ENCODE peak calls at places on chromosomes 7 and 10, in ten cellular contexts. T, R, G, H, L, V, U, Y, K and Z are unnamed samples.

GRCh38 chr7:144384555-144385245 is 18.8 kb downstream of the NOBOX start:
- DNase-seq in L (no peak), Y (peak; percentile 6), R (peak; percentile 25), U (peak; percentile 37), V (no peak), T (no peak), G (peak; percentile 46), H (no peak), K (peak; percentile 52), Z (no peak)

GRCh38 chr7:35485436-35485835 is 209.5 kb downstream of the HERPUD2 start:
- DNase-seq in T (no peak), U (no peak), G (no peak), H (no peak), L (no peak), R (no peak), Y (no peak), K (no peak), V (no peak), Z (no peak)

GRCh38 chr7:30965372-30965771 is 1.6 kb downstream of the GHRHR start:
- DNase-seq in Y (no peak), H (no peak), V (no peak), L (no peak), U (no peak), R (no peak), G (no peak), T (no peak), K (no peak), Z (no peak)

GRCh38 chr10:10056958-10057357 is 960.7 kb upstream of the CELF2 start:
- DNase-seq in L (no peak), K (peak; percentile 28), U (no peak), G (no peak), T (no peak), R (no peak), H (no peak), V (no peak), Y (no peak), Z (no peak)

GRCh38 chr10:72630144-72630543 is 4.3 kb upstream of the MICU1 start:
- DNase-seq in R (no peak), V (no peak), K (no peak), U (no peak), H (no peak), Y (no peak), G (no peak), T (no peak), L (no peak), Z (no peak)

GRCh38 chr10:49334993-49335972 is 36.3 kb downstream of the C10orf71 start:
- DNase-seq in L (no peak), G (no peak), H (no peak), T (no peak), U (no peak), V (no peak), K (no peak), Y (no peak), R (no peak), Z (no peak)

GRCh38 chr10:131844546-131845084 is 56.2 kb upstream of the PPP2R2D start:
- DNase-seq in T (no peak), G (no peak), H (no peak), Y (no peak), U (no peak), L (no peak), K (no peak), V (peak; percentile 65), R (peak; percentile 60), Z (peak; percentile 43)

GRCh38 chr7:115208710-115209540 is 287.0 kb downstream of the MDFIC start:
- DNase-seq in G (no peak), Y (no peak), H (no peak), V (no peak), L (no peak), K (no peak), T (no peak), R (no peak), U (no peak), Z (no peak)

GRCh38 chr7:79272066-79272669 is 181.3 kb downstream of the MAGI2 start:
- DNase-seq in Y (no peak), H (no peak), V (no peak), R (no peak), T (peak; percentile 7), L (no peak), K (no peak), U (peak; percentile 48), G (no peak), Z (no peak)

GRCh38 chr10:4017336-4017735 is 232.3 kb upstream of the KLF6 start:
- DNase-seq in H (no peak), Y (no peak), K (no peak), L (no peak), U (no peak), V (no peak), R (no peak), G (no peak), T (no peak), Z (no peak)

GRCh38 chr10:114825513-114826253 is 4.1 kb downstream of the FHIP2A start:
- DNase-seq in V (no peak), U (peak; percentile 56), Y (no peak), G (no peak), H (peak; percentile 43), T (no peak), K (peak; percentile 95), R (no peak), L (no peak), Z (no peak)

GRCh38 chr7:112097524-112097923 is 108.7 kb downstream of the DOCK4 start:
- DNase-seq in G (no peak), H (no peak), V (no peak), Y (no peak), R (no peak), L (no peak), K (no peak), U (no peak), T (no peak), Z (no peak)

GRCh38 chr7:111089822-111090426 is 1.0 kb upstream of the LRRN3 start:
- DNase-seq in R (no peak), T (peak; percentile 31), Y (no peak), V (no peak), L (no peak), G (no peak), K (peak; percentile 13), U (peak; percentile 37), H (no peak), Z (no peak)

GRCh38 chr7:33813331-33813730 is 92.0 kb upstream of the BMPER start:
- DNase-seq in T (no peak), L (no peak), G (no peak), Y (no peak), V (no peak), U (no peak), R (no peak), K (no peak), H (no peak), Z (no peak)

GRCh38 chr7:130841416-130841815 is 107.4 kb upstream of the KLF14 start:
- DNase-seq in R (no peak), H (no peak), Y (no peak), L (no peak), G (no peak), T (peak; percentile 13), K (no peak), U (no peak), V (no peak), Z (no peak)

GRCh38 chr7:155692317-155692716 is 47.9 kb downstream of the RBM33 start:
- DNase-seq in V (no peak), T (no peak), U (no peak), G (no peak), H (peak; percentile 42), Y (no peak), R (no peak), L (no peak), K (no peak), Z (no peak)

GRCh38 chr10:7302393-7303054 is 108.3 kb downstream of the SFMBT2 start:
- DNase-seq in T (no peak), K (no peak), V (no peak), Y (no peak), L (no peak), H (peak; percentile 19), G (no peak), R (no peak), U (peak; percentile 14), Z (no peak)

GRCh38 chr7:72754312-72754711 is 73.7 kb downstream of the TYW1B start:
- DNase-seq in H (no peak), L (no peak), K (peak; percentile 37), R (no peak), Y (no peak), V (no peak), U (no peak), T (no peak), G (no peak), Z (no peak)

GRCh38 chr10:116771891-116772290 is 29.5 kb upstream of the HSPA12A start:
- DNase-seq in Y (no peak), G (peak; percentile 66), H (no peak), R (no peak), V (no peak), U (no peak), K (no peak), L (no peak), T (no peak), Z (no peak)

GRCh38 chr10:124197301-124198148 is 104.1 kb upstream of the CHST15 start:
- DNase-seq in Y (no peak), U (no peak), V (no peak), H (no peak), T (no peak), R (no peak), G (no peak), K (no peak), L (peak; percentile 41), Z (peak; percentile 44)

GRCh38 chr7:149727053-149727452 is 46.3 kb downstream of the ZNF467 start:
- DNase-seq in T (no peak), R (no peak), U (no peak), H (no peak), G (no peak), L (no peak), V (peak; percentile 30), K (no peak), Y (no peak), Z (no peak)

GRCh38 chr7:128103498-128104108 is 72.4 kb upstream of the LRRC4 start:
- DNase-seq in T (peak; percentile 72), K (no peak), V (peak; percentile 87), L (no peak), G (no peak), H (peak; percentile 35), R (no peak), Y (no peak), U (peak; percentile 37), Z (peak; percentile 35)

GRCh38 chr7:32115831-32116230 is 45.6 kb upstream of the PDE1C start:
- DNase-seq in G (no peak), H (no peak), V (no peak), U (peak; percentile 47), T (no peak), L (no peak), R (no peak), Y (no peak), K (peak; percentile 14), Z (no peak)

GRCh38 chr7:2405601-2406345 is 2.4 kb downstream of the CHST12 start:
- DNase-seq in K (no peak), Y (no peak), H (peak; percentile 74), V (no peak), L (no peak), U (no peak), G (no peak), T (peak; percentile 33), R (no peak), Z (no peak)

GRCh38 chr10:132539431-132539839 is 1.8 kb downstream of the INPP5A start:
- DNase-seq in G (peak; percentile 70), R (no peak), T (no peak), Y (no peak), H (peak; percentile 49), U (no peak), V (peak; percentile 84), K (no peak), L (no peak), Z (peak; percentile 84)

GRCh38 chr7:139702313-139702731 is 75.5 kb downstream of the HIPK2 start:
- DNase-seq in G (no peak), R (no peak), U (no peak), Y (no peak), T (no peak), H (peak; percentile 65), V (no peak), L (no peak), K (no peak), Z (no peak)

GRCh38 chr10:34252111-34252510 is 563.0 kb downstream of the PARD3 start:
- DNase-seq in V (no peak), Y (no peak), G (no peak), L (no peak), U (no peak), K (no peak), T (no peak), R (no peak), H (peak; percentile 82), Z (no peak)

GRCh38 chr7:70190266-70190665 is 592.0 kb downstream of the AUTS2 start:
- DNase-seq in K (no peak), H (no peak), V (no peak), U (no peak), Y (no peak), L (no peak), R (no peak), G (no peak), T (no peak), Z (no peak)